ENCODE peak calls at places on chromosomes 3 and 15, in ten cellular contexts. T is K562, V is HCT116, Q is prostate gland, I is HL-60, S is Panc1, E is suprapubic skin, H is stomach, U is upper lobe of left lung, F is endothelial cell of umbilical vein. J is an unnamed sample.

GRCh38 chr15:50219820-50220219 is 37.8 kb downstream of the SLC27A2 start:
- DNase-seq in F (no peak), I (no peak), Q (no peak), T (no peak), S (no peak), H (no peak), V (peak; percentile 34), E (no peak), U (no peak), J (no peak)

GRCh38 chr15:83784975-83785374 is 131.1 kb downstream of the ADAMTSL3 start:
- DNase-seq in T (no peak), I (no peak), S (no peak), E (no peak), H (no peak), V (no peak), U (no peak), Q (peak; percentile 10), F (no peak), J (no peak)

GRCh38 chr3:27345493-27345892 is 23.7 kb downstream of the NEK10 start:
- DNase-seq in H (no peak), Q (peak; percentile 18), U (no peak), T (no peak), S (no peak), F (no peak), I (peak; percentile 69), V (no peak), E (no peak), J (no peak)

GRCh38 chr15:71114887-71115566 is at the start of gene THSD4:
- DNase-seq in I (peak; percentile 53), H (peak; percentile 75), Q (peak; percentile 71), V (no peak), U (peak; percentile 96), E (peak; percentile 71), F (peak; percentile 60), T (peak; percentile 72), S (no peak), J (peak; percentile 77)

GRCh38 chr3:163644172-163644571 is 1434.1 kb downstream of the SI start:
- DNase-seq in U (no peak), T (no peak), V (no peak), I (no peak), H (no peak), Q (no peak), F (no peak), E (no peak), S (no peak), J (no peak)

GRCh38 chr3:8768364-8769087 is 887 bp downstream of the OXTR start:
- DNase-seq in S (no peak), I (no peak), E (no peak), Q (no peak), T (no peak), H (no peak), F (peak; percentile 9), V (no peak), U (no peak), J (no peak)

GRCh38 chr3:99114565-99115291 is 213.2 kb upstream of the DCBLD2 start:
- DNase-seq in S (no peak), H (no peak), E (no peak), U (no peak), Q (no peak), T (peak; percentile 8), F (peak; percentile 70), I (no peak), V (peak; percentile 49), J (no peak)

GRCh38 chr15:43105077-43105769 is 615 bp downstream of the UBR1 start:
- DNase-seq in H (peak; percentile 30), I (peak; percentile 26), U (no peak), F (no peak), E (no peak), T (peak; percentile 43), Q (peak; percentile 48), S (no peak), V (no peak), J (no peak)

GRCh38 chr15:81155375-81156218 is 21.5 kb downstream of the CFAP161 start:
- DNase-seq in U (no peak), V (peak; percentile 45), F (peak; percentile 41), Q (peak; percentile 46), T (peak; percentile 72), E (peak; percentile 77), I (peak; percentile 50), S (peak; percentile 25), H (peak; percentile 36), J (peak; percentile 78)

GRCh38 chr3:4741404-4742307 is 237.6 kb upstream of the BHLHE40 start:
- DNase-seq in V (peak; percentile 83), F (peak; percentile 99), H (peak; percentile 65), T (peak; percentile 95), E (no peak), U (no peak), Q (peak; percentile 88), S (peak; percentile 89), I (peak; percentile 71), J (peak; percentile 83)

GRCh38 chr3:31361391-31362273 is 171.1 kb upstream of the STT3B start:
- DNase-seq in H (no peak), V (peak; percentile 12), Q (no peak), T (no peak), U (no peak), E (no peak), S (no peak), I (no peak), F (no peak), J (no peak)

GRCh38 chr3:14803101-14803980 is 15.4 kb upstream of the FGD5 start:
- DNase-seq in E (peak; percentile 71), F (peak; percentile 70), Q (no peak), T (peak; percentile 40), U (no peak), I (no peak), S (no peak), V (no peak), H (peak; percentile 50), J (peak; percentile 68)

GRCh38 chr3:5384557-5384956 is 197.1 kb downstream of the EDEM1 start:
- DNase-seq in E (no peak), Q (no peak), T (no peak), S (no peak), U (no peak), V (no peak), H (no peak), F (no peak), I (no peak), J (no peak)

GRCh38 chr3:140421884-140422283 is 256.0 kb upstream of the TRIM42 start:
- DNase-seq in F (no peak), T (no peak), H (no peak), U (no peak), E (no peak), Q (no peak), V (no peak), I (no peak), S (no peak), J (no peak)

GRCh38 chr3:128068156-128068620 is 16.0 kb downstream of the SEC61A1 start:
- DNase-seq in Q (no peak), T (peak; percentile 62), H (no peak), I (peak; percentile 48), E (no peak), V (peak; percentile 35), S (no peak), U (no peak), F (peak; percentile 54), J (no peak)

GRCh38 chr3:16595778-16596177 is 9.4 kb downstream of the DAZL start:
- DNase-seq in Q (no peak), U (no peak), F (peak; percentile 12), H (no peak), I (no peak), T (no peak), V (no peak), E (no peak), S (no peak), J (no peak)

GRCh38 chr15:99452728-99453643 is 112.8 kb upstream of the MEF2A start:
- DNase-seq in F (peak; percentile 67), E (peak; percentile 92), T (no peak), H (peak; percentile 83), V (no peak), Q (no peak), I (peak; percentile 68), U (peak; percentile 80), S (no peak), J (peak; percentile 91)
- TF ChIP-seq POLR2AphosphoS5 in F (peak; percentile 64), E (no peak), T (no peak), H (peak; percentile 61), V (no peak), Q (peak; percentile 17), I (peak; percentile 48), U (peak; percentile 90), S (no peak), J (peak; percentile 24)

DNA sequence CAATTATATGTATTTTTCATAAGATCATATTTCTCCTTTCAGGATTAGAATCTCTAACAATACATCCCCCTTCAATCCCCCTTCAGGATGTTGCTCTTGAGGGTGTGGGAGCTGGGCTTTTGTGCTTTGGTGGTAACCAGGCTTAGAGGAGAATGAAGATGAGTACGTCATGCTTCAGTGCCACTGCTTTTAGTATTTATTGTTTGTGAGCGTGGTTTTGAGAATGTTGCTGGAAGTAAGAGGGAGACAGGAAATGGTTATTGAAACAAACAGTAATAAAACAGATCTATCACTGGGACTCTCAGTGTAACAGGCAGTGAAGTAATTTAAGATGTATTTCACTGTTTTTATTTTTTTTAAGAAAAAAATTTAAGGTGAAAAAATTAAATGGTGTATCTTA is 35.3 kb downstream of the GBE1 start:
- DNase-seq in H (no peak), T (no peak), E (no peak), U (no peak), F (peak; percentile 80), I (no peak), V (no peak), S (no peak), Q (no peak), J (no peak)
- H3K27ac ChIP-seq in H (no peak overlapping the region), T (no peak overlapping the region), E (no peak overlapping the region), U (peak overlapping the region; percentile 44), F (peak overlapping the region; percentile 97), I (no peak overlapping the region), V (no peak overlapping the region), S (no peak overlapping the region), Q (no peak overlapping the region), J (no peak overlapping the region)

DNA sequence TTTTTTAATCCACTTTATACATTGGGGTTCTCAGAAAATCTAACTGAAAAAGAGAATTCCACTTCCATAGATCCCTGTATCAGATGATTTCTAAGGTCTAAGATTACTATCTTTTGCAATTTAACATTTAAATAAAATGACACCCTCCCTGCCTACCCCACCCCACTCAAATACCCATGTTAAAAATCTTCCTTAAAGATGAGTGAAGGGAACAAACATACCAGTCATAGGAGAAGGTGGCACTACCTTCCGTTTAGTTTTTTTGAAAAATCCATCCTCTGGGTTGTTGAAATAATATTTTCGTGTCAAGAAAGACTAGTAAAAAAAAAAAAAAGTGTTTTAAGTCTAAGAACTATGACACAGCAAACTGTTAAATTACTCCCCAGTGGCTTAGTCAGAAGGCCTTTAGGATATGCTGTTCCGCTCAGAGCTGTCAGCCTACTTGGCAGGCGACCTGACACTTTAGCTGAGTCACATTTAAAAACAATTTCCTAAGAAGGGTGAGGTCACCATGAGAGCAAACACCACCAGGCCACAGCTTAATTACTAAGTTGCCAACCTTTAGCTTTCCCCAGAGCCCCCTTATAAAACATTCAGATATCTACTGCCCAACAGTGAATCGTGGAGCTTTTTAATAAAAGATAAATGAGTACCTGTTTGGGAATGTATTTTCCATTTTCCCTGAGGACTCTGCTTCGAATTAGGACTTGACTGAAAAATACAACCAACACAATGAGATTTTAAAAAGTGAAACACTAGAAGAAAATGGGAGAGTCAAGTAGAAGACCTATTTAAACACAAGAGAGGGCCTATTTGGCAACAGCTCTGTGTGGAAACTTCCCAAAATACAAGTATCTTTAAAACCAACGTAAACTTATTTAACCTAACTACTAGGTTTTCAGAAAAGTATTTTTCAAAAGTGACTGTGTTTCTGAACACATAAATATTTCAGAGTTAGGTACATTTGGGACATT is 9.6 kb downstream of the EMC3 start:
- DNase-seq in H (peak; percentile 75), F (peak; percentile 96), E (peak; percentile 86), Q (peak; percentile 64), T (peak; percentile 98), S (peak; percentile 87), I (peak; percentile 71), V (peak; percentile 68), U (no peak), J (peak; percentile 95)
- TF ChIP-seq POLR2AphosphoS5 in H (peak; percentile 91), F (peak; percentile 81), E (no peak), Q (peak; percentile 84), T (peak; percentile 69), S (peak; percentile 61), I (no peak), V (peak; percentile 40), U (peak; percentile 61), J (peak; percentile 82)

GRCh38 chr15:63497642-63498100 is 6.7 kb upstream of the USP3 start:
- DNase-seq in F (no peak), T (no peak), U (no peak), V (no peak), H (peak; percentile 56), I (peak; percentile 98), S (no peak), E (no peak), Q (no peak), J (no peak)
- H3K27ac ChIP-seq in F (no peak overlapping the region), T (no peak overlapping the region), U (peak overlapping the region; percentile 97), V (no peak overlapping the region), H (peak overlapping the region; percentile 66), I (peak overlapping the region; percentile 62), S (peak overlapping the region; percentile 65), E (peak overlapping the region; percentile 68), Q (peak overlapping the region; percentile 11), J (no peak overlapping the region)